ENCODE peak calls at places on chromosome 19, in eight cellular contexts. N, Q, L, D, R, P, S and K are unnamed samples.

GRCh38 chr19:55081773-55082022 is 6.0 kb downstream of the EPS8L1 start:
- DNase-seq in N (no peak), Q (no peak), L (no peak), D (no peak), R (no peak), P (no peak), S (no peak), K (no peak)

GRCh38 chr19:4567584-4568071 is 8.1 kb upstream of the SEMA6B start:
- DNase-seq in N (no peak), Q (no peak), L (peak; percentile 35), D (no peak), R (peak; percentile 59), P (peak; percentile 64), S (peak; percentile 77), K (no peak)

GRCh38 chr19:4559569-4559968 is at the start of gene SEMA6B:
- DNase-seq in N (no peak), Q (no peak), L (peak; percentile 55), D (no peak), R (no peak), P (no peak), S (peak; percentile 59), K (no peak)

GRCh38 chr19:47767349-47767748 is 11.2 kb upstream of the SELENOW start:
- DNase-seq in N (no peak), Q (no peak), L (no peak), D (no peak), R (no peak), P (no peak), S (no peak), K (no peak)

GRCh38 chr19:31548941-31549340 is 199.7 kb upstream of the TSHZ3 start:
- DNase-seq in N (no peak), Q (no peak), L (peak; percentile 24), D (peak; percentile 4), R (no peak), P (no peak), S (no peak), K (no peak)

GRCh38 chr19:4678881-4679379 is 8.8 kb upstream of the MYDGF start:
- DNase-seq in N (no peak), Q (no peak), L (peak; percentile 31), D (no peak), R (no peak), P (peak; percentile 22), S (no peak), K (no peak)

GRCh38 chr19:32886241-32886640 is 16.7 kb upstream of the SLC7A9 start:
- DNase-seq in N (no peak), Q (no peak), L (no peak), D (no peak), R (no peak), P (no peak), S (no peak), K (no peak)

GRCh38 chr19:42601811-42602443 is 7.2 kb upstream of the CEACAM8 start:
- DNase-seq in N (no peak), Q (no peak), L (peak; percentile 34), D (no peak), R (no peak), P (no peak), S (no peak), K (no peak)

GRCh38 chr19:33436360-33437345 is 63.1 kb downstream of the CEBPG start:
- DNase-seq in N (no peak), Q (no peak), L (no peak), D (no peak), R (peak; percentile 36), P (no peak), S (no peak), K (no peak)

GRCh38 chr19:4108767-4109625 is 14.9 kb downstream of the MAP2K2 start:
- DNase-seq in N (no peak), Q (peak; percentile 81), L (no peak), D (no peak), R (no peak), P (peak; percentile 72), S (peak; percentile 90), K (no peak)

GRCh38 chr19:42284641-42285341 is 15.7 kb downstream of the CIC start:
- DNase-seq in N (no peak), Q (no peak), L (no peak), D (no peak), R (no peak), P (no peak), S (no peak), K (no peak)

GRCh38 chr19:23909222-23909621 is 5.5 kb upstream of the ZNF726 start:
- DNase-seq in N (no peak), Q (no peak), L (no peak), D (no peak), R (no peak), P (no peak), S (no peak), K (no peak)

GRCh38 chr19:4337906-4338440 is 654 bp downstream of the STAP2 start:
- DNase-seq in N (no peak), Q (no peak), L (no peak), D (no peak), R (no peak), P (no peak), S (peak; percentile 74), K (no peak)

GRCh38 chr19:42143341-42144234 is 11.3 kb upstream of the POU2F2 start:
- DNase-seq in N (no peak), Q (no peak), L (peak; percentile 33), D (no peak), R (no peak), P (no peak), S (no peak), K (no peak)

GRCh38 chr19:2215281-2215751 is 20.8 kb downstream of the PLEKHJ1 start:
- DNase-seq in N (no peak), Q (no peak), L (no peak), D (no peak), R (no peak), P (no peak), S (no peak), K (no peak)

GRCh38 chr19:33194884-33195710 is 967 bp downstream of the LRP3 start:
- DNase-seq in N (no peak), Q (peak; percentile 14), L (peak; percentile 46), D (no peak), R (no peak), P (peak; percentile 21), S (no peak), K (no peak)

GRCh38 chr19:35983177-35983576 is 11.8 kb upstream of the SDHAF1 start:
- DNase-seq in N (no peak), Q (no peak), L (no peak), D (no peak), R (no peak), P (no peak), S (no peak), K (no peak)

GRCh38 chr19:55857149-55857548 is 20.8 kb downstream of the NLRP4 start:
- DNase-seq in N (no peak), Q (no peak), L (no peak), D (no peak), R (no peak), P (no peak), S (no peak), K (no peak)